ENCODE peak calls at places on chromosomes 11 and 22, in eight cellular contexts. J, A, T, D, R, N, Z and S are unnamed samples.

GRCh38 chr11:81869337-81870065 is 864.2 kb downstream of the FAM181B start:
- DNase-seq in J (peak), A (no peak), T (no peak), D (peak), R (peak), N (peak), Z (no peak), S (peak)

GRCh38 chr11:118443590-118444218 is 7.4 kb downstream of the KMT2A start:
- DNase-seq in J (no peak), A (no peak), T (no peak), D (no peak), R (no peak), N (no peak), Z (no peak), S (no peak)

GRCh38 chr11:71210861-71211260 is 41.5 kb downstream of the SHANK2 start:
- DNase-seq in J (no peak), A (no peak), T (no peak), D (no peak), R (no peak), N (no peak), Z (no peak), S (no peak)

GRCh38 chr11:68471360-68472340 is 11.1 kb downstream of the PPP6R3 start:
- DNase-seq in J (peak), A (no peak), T (peak), D (no peak), R (peak), N (peak), Z (peak), S (no peak)

GRCh38 chr11:34904421-34904950 is 11.7 kb downstream of the APIP start:
- DNase-seq in J (peak), A (no peak), T (no peak), D (no peak), R (no peak), N (no peak), Z (peak), S (no peak)

GRCh38 chr11:60914620-60915249 is 777 bp downstream of the TMEM109 start:
- DNase-seq in J (peak), A (no peak), T (peak), D (peak), R (peak), N (no peak), Z (peak), S (peak)

GRCh38 chr11:70203749-70204465 is 811 bp downstream of the FADD start:
- DNase-seq in J (peak), A (peak), T (no peak), D (peak), R (peak), N (peak), Z (peak), S (peak)

GRCh38 chr11:126969865-126970479 is 30.6 kb downstream of the KIRREL3 start:
- DNase-seq in J (peak), A (no peak), T (no peak), D (no peak), R (no peak), N (peak), Z (no peak), S (no peak)

GRCh38 chr11:97355230-97355629 is 965.4 kb downstream of the JRKL start:
- DNase-seq in J (no peak), A (no peak), T (no peak), D (no peak), R (no peak), N (no peak), Z (no peak), S (no peak)

GRCh38 chr22:17109113-17109865 is 11.9 kb downstream of the TMEM121B start:
- DNase-seq in J (no peak), A (no peak), T (no peak), D (no peak), R (no peak), N (no peak), Z (no peak), S (no peak)

GRCh38 chr11:44066732-44067131 is 662 bp downstream of the ACCS start:
- DNase-seq in J (peak), A (no peak), T (no peak), D (peak), R (no peak), N (peak), Z (peak), S (no peak)

GRCh38 chr11:111737180-111737876 is 28.9 kb downstream of the PPP2R1B start:
- DNase-seq in J (no peak), A (no peak), T (peak), D (no peak), R (no peak), N (no peak), Z (no peak), S (no peak)

GRCh38 chr11:120001161-120002135 is 136.5 kb downstream of the TRIM29 start:
- DNase-seq in J (no peak), A (no peak), T (no peak), D (no peak), R (no peak), N (no peak), Z (no peak), S (no peak)

GRCh38 chr22:44304354-44304753 is 8.4 kb downstream of the SHISAL1 start:
- DNase-seq in J (peak), A (no peak), T (no peak), D (no peak), R (no peak), N (no peak), Z (peak), S (no peak)

GRCh38 chr11:45444796-45445195 is 158.7 kb upstream of the SYT13 start:
- DNase-seq in J (peak), A (no peak), T (no peak), D (no peak), R (no peak), N (no peak), Z (peak), S (no peak)

GRCh38 chr11:67472882-67473281 is 3.8 kb upstream of the TMEM134 start:
- DNase-seq in J (no peak), A (no peak), T (no peak), D (no peak), R (no peak), N (no peak), Z (no peak), S (no peak)

GRCh38 chr11:3994030-3994640 is 100.5 kb upstream of the RRM1 start:
- DNase-seq in J (peak), A (no peak), T (no peak), D (no peak), R (no peak), N (no peak), Z (peak), S (no peak)

GRCh38 chr11:72975778-72976520 is 161.7 kb downstream of the ATG16L2 start:
- DNase-seq in J (peak), A (no peak), T (no peak), D (no peak), R (no peak), N (peak), Z (peak), S (no peak)

GRCh38 chr11:107331728-107332127 is 125.9 kb downstream of the CWF19L2 start:
- DNase-seq in J (no peak), A (no peak), T (no peak), D (no peak), R (no peak), N (no peak), Z (no peak), S (no peak)

GRCh38 chr22:21984793-21985192 is 2.2 kb upstream of the TOP3B start:
- DNase-seq in J (peak), A (no peak), T (peak), D (no peak), R (no peak), N (no peak), Z (peak), S (no peak)

GRCh38 chr22:50677493-50678217 is 5.0 kb downstream of the SHANK3 start:
- DNase-seq in J (no peak), A (no peak), T (no peak), D (peak), R (peak), N (no peak), Z (peak), S (no peak)

GRCh38 chr22:17087176-17088131 is 2.7 kb downstream of the IL17RA start:
- DNase-seq in J (peak), A (no peak), T (no peak), D (peak), R (peak), N (peak), Z (peak), S (no peak)

GRCh38 chr11:57213282-57214086 is 23.6 kb downstream of the APLNR start:
- DNase-seq in J (no peak), A (no peak), T (no peak), D (no peak), R (no peak), N (peak), Z (peak), S (no peak)

GRCh38 chr11:62340269-62340901 is 3.1 kb downstream of the ASRGL1 start:
- DNase-seq in J (peak), A (peak), T (no peak), D (peak), R (peak), N (peak), Z (peak), S (peak)

GRCh38 chr11:85694385-85694980 is 8.5 kb upstream of the CCDC89 start:
- DNase-seq in J (peak), A (peak), T (no peak), D (no peak), R (no peak), N (peak), Z (peak), S (peak)

GRCh38 chr22:30386960-30387848 is at the start of gene RNF215:
- DNase-seq in J (peak), A (peak), T (peak), D (peak), R (peak), N (peak), Z (peak), S (peak)

GRCh38 chr11:111727431-111727830 is 38.8 kb downstream of the PPP2R1B start:
- DNase-seq in J (no peak), A (no peak), T (no peak), D (no peak), R (no peak), N (no peak), Z (no peak), S (no peak)

GRCh38 chr11:75547617-75548054 is 14.4 kb upstream of the SERPINH1 start:
- DNase-seq in J (peak), A (peak), T (no peak), D (peak), R (peak), N (no peak), Z (peak), S (peak)

GRCh38 chr11:35274909-35275807 is 136.2 kb downstream of the CD44 start:
- DNase-seq in J (peak), A (peak), T (no peak), D (no peak), R (no peak), N (no peak), Z (no peak), S (no peak)

GRCh38 chr22:28855355-28856094 is 27.8 kb upstream of the ZNRF3 start:
- DNase-seq in J (peak), A (peak), T (no peak), D (no peak), R (peak), N (peak), Z (peak), S (peak)

GRCh38 chr22:49660321-49660720 is 167.4 kb downstream of the BRD1 start:
- DNase-seq in J (no peak), A (no peak), T (peak), D (no peak), R (peak), N (no peak), Z (no peak), S (no peak)

GRCh38 chr22:23840026-23840425 is 1.2 kb upstream of the DERL3 start:
- DNase-seq in J (peak), A (no peak), T (no peak), D (no peak), R (no peak), N (no peak), Z (no peak), S (no peak)

GRCh38 chr11:20388096-20389055 is 860 bp downstream of the PRMT3 start:
- DNase-seq in J (peak), A (peak), T (no peak), D (no peak), R (no peak), N (no peak), Z (no peak), S (peak)